ENCODE peak calls at places on chromosomes 12 and 14, in five cellular contexts. One of them, this sample, is unnamed.

GRCh38 chr14:64388533-64389243 is 535 bp downstream of the MTHFD1 start:
- DNase-seq in psoas muscle: peak; percentile 27
- DNase-seq in left ventricle myocardium inferior: peak; percentile 19
- DNase-seq in A549: no peak
- DNase-seq in BE2C: peak; percentile 31
- DNase-seq in this sample: peak; percentile 43

GRCh38 chr14:32077081-32078029 is at the start of gene ARHGAP5:
- DNase-seq in psoas muscle: no peak
- DNase-seq in left ventricle myocardium inferior: no peak
- DNase-seq in A549: no peak
- DNase-seq in BE2C: peak; percentile 65
- DNase-seq in this sample: peak; percentile 63

GRCh38 chr12:3158851-3159465 is 81.8 kb downstream of the TSPAN9 start:
- DNase-seq in psoas muscle: no peak
- DNase-seq in left ventricle myocardium inferior: no peak
- DNase-seq in A549: no peak
- DNase-seq in BE2C: no peak
- DNase-seq in this sample: no peak

GRCh38 chr12:95385646-95386045 is 88.3 kb upstream of the METAP2 start:
- DNase-seq in psoas muscle: no peak
- DNase-seq in left ventricle myocardium inferior: no peak
- DNase-seq in A549: no peak
- DNase-seq in BE2C: no peak
- DNase-seq in this sample: no peak

GRCh38 chr12:24109381-24110039 is 160.0 kb upstream of the SOX5 start:
- DNase-seq in psoas muscle: no peak
- DNase-seq in left ventricle myocardium inferior: no peak
- DNase-seq in A549: no peak
- DNase-seq in BE2C: no peak
- DNase-seq in this sample: no peak

GRCh38 chr14:104138891-104139459 is 588 bp downstream of the KIF26A start:
- DNase-seq in psoas muscle: peak; percentile 12
- DNase-seq in left ventricle myocardium inferior: peak; percentile 24
- DNase-seq in A549: no peak
- DNase-seq in BE2C: no peak
- DNase-seq in this sample: peak; percentile 10

GRCh38 chr12:106139422-106140141 is 828 bp upstream of the NUAK1 start:
- DNase-seq in psoas muscle: peak; percentile 87
- DNase-seq in left ventricle myocardium inferior: peak; percentile 79
- DNase-seq in A549: peak; percentile 76
- DNase-seq in BE2C: no peak
- DNase-seq in this sample: peak; percentile 86

GRCh38 chr12:115155665-115156645 is 472.0 kb upstream of the TBX3 start:
- DNase-seq in psoas muscle: no peak
- DNase-seq in left ventricle myocardium inferior: no peak
- DNase-seq in A549: peak; percentile 13
- DNase-seq in BE2C: no peak
- DNase-seq in this sample: no peak

GRCh38 chr12:12891646-12892355 is 439 bp downstream of the GPRC5A start:
- DNase-seq in psoas muscle: no peak
- DNase-seq in left ventricle myocardium inferior: no peak
- DNase-seq in A549: no peak
- DNase-seq in BE2C: no peak
- DNase-seq in this sample: no peak

GRCh38 chr12:64160718-64161060 is 61.4 kb downstream of the KICS2 start:
- DNase-seq in psoas muscle: no peak
- DNase-seq in left ventricle myocardium inferior: no peak
- DNase-seq in A549: no peak
- DNase-seq in BE2C: no peak
- DNase-seq in this sample: no peak

GRCh38 chr14:93834739-93835383 is 46.6 kb upstream of the PRIMA1 start:
- DNase-seq in psoas muscle: no peak
- DNase-seq in left ventricle myocardium inferior: no peak
- DNase-seq in A549: no peak
- DNase-seq in BE2C: peak; percentile 28
- DNase-seq in this sample: no peak

GRCh38 chr14:87497301-87497700 is 495.7 kb downstream of the GALC start:
- DNase-seq in psoas muscle: no peak
- DNase-seq in left ventricle myocardium inferior: no peak
- DNase-seq in A549: no peak
- DNase-seq in BE2C: no peak
- DNase-seq in this sample: no peak

GRCh38 chr14:60655114-60655897 is 6.0 kb upstream of the SIX1 start:
- DNase-seq in psoas muscle: no peak
- DNase-seq in left ventricle myocardium inferior: no peak
- DNase-seq in A549: no peak
- DNase-seq in BE2C: no peak
- DNase-seq in this sample: no peak

GRCh38 chr12:75568387-75568786 is 57.0 kb upstream of the KRR1 start:
- DNase-seq in psoas muscle: no peak
- DNase-seq in left ventricle myocardium inferior: no peak
- DNase-seq in A549: no peak
- DNase-seq in BE2C: no peak
- DNase-seq in this sample: no peak

GRCh38 chr14:39395555-39396254 is 36.5 kb downstream of the FBXO33 start:
- DNase-seq in psoas muscle: no peak
- DNase-seq in left ventricle myocardium inferior: no peak
- DNase-seq in A549: no peak
- DNase-seq in BE2C: no peak
- DNase-seq in this sample: no peak

GRCh38 chr14:29806124-29806517 is 121.5 kb downstream of the PRKD1 start:
- DNase-seq in psoas muscle: no peak
- DNase-seq in left ventricle myocardium inferior: no peak
- DNase-seq in A549: no peak
- DNase-seq in BE2C: no peak
- DNase-seq in this sample: no peak

GRCh38 chr12:19030603-19031002 is 98.9 kb upstream of the PLEKHA5 start:
- DNase-seq in psoas muscle: no peak
- DNase-seq in left ventricle myocardium inferior: no peak
- DNase-seq in A549: no peak
- DNase-seq in BE2C: no peak
- DNase-seq in this sample: no peak

GRCh38 chr14:89294872-89295271 is 122.2 kb downstream of the FOXN3 start:
- DNase-seq in psoas muscle: no peak
- DNase-seq in left ventricle myocardium inferior: no peak
- DNase-seq in A549: no peak
- DNase-seq in BE2C: no peak
- DNase-seq in this sample: no peak

GRCh38 chr12:90569685-90570084 is 385.3 kb downstream of the CCER1 start:
- DNase-seq in psoas muscle: no peak
- DNase-seq in left ventricle myocardium inferior: no peak
- DNase-seq in A549: no peak
- DNase-seq in BE2C: no peak
- DNase-seq in this sample: no peak

GRCh38 chr14:39339003-39339402 is 93.2 kb downstream of the FBXO33 start:
- DNase-seq in psoas muscle: no peak
- DNase-seq in left ventricle myocardium inferior: no peak
- DNase-seq in A549: no peak
- DNase-seq in BE2C: no peak
- DNase-seq in this sample: no peak

GRCh38 chr14:24121210-24121609 is 6.5 kb upstream of the NRL start:
- DNase-seq in psoas muscle: no peak
- DNase-seq in left ventricle myocardium inferior: no peak
- DNase-seq in A549: no peak
- DNase-seq in BE2C: no peak
- DNase-seq in this sample: no peak

GRCh38 chr14:100076133-100076532 is 10.9 kb downstream of the EVL start:
- DNase-seq in psoas muscle: peak; percentile 32
- DNase-seq in left ventricle myocardium inferior: no peak
- DNase-seq in A549: peak; percentile 13
- DNase-seq in BE2C: peak; percentile 32
- DNase-seq in this sample: peak; percentile 42
- TF ChIP-seq CTCF in psoas muscle: no peak
- TF ChIP-seq CTCF in left ventricle myocardium inferior: peak; percentile 32
- TF ChIP-seq CTCF in A549: no peak
- TF ChIP-seq CTCF in BE2C: peak; percentile 45
- TF ChIP-seq CTCF in this sample: peak; percentile 33

GRCh38 chr12:113461666-113462065 is 10.0 kb downstream of the LHX5 start:
- DNase-seq in psoas muscle: no peak
- DNase-seq in left ventricle myocardium inferior: no peak
- DNase-seq in A549: peak; percentile 77
- DNase-seq in BE2C: no peak
- DNase-seq in this sample: no peak
- TF ChIP-seq CTCF in psoas muscle: no peak
- TF ChIP-seq CTCF in left ventricle myocardium inferior: no peak
- TF ChIP-seq CTCF in A549: peak; percentile 36
- TF ChIP-seq CTCF in BE2C: peak; percentile 88
- TF ChIP-seq CTCF in this sample: no peak

GRCh38 chr14:44963775-44964380 is 1.9 kb downstream of the TOGARAM1 start:
- DNase-seq in psoas muscle: no peak
- DNase-seq in left ventricle myocardium inferior: no peak
- DNase-seq in A549: no peak
- DNase-seq in BE2C: peak; percentile 49
- DNase-seq in this sample: no peak
- TF ChIP-seq CTCF in psoas muscle: no peak
- TF ChIP-seq CTCF in left ventricle myocardium inferior: no peak
- TF ChIP-seq CTCF in A549: no peak
- TF ChIP-seq CTCF in BE2C: no peak
- TF ChIP-seq CTCF in this sample: no peak

GRCh38 chr12:66678640-66679268 is at the start of gene GRIP1:
- DNase-seq in psoas muscle: no peak
- DNase-seq in left ventricle myocardium inferior: no peak
- DNase-seq in A549: no peak
- DNase-seq in BE2C: no peak
- DNase-seq in this sample: no peak

GRCh38 chr12:66679441-66680069 is 679 bp upstream of the GRIP1 start:
- DNase-seq in psoas muscle: no peak
- DNase-seq in left ventricle myocardium inferior: no peak
- DNase-seq in A549: no peak
- DNase-seq in BE2C: no peak
- DNase-seq in this sample: no peak

GRCh38 chr12:66683822-66684221 is 4.9 kb upstream of the GRIP1 start:
- DNase-seq in psoas muscle: no peak
- DNase-seq in left ventricle myocardium inferior: no peak
- DNase-seq in A549: no peak
- DNase-seq in BE2C: no peak
- DNase-seq in this sample: no peak

GRCh38 chr12:66684222-66684621 is 5.3 kb upstream of the GRIP1 start:
- DNase-seq in psoas muscle: no peak
- DNase-seq in left ventricle myocardium inferior: no peak
- DNase-seq in A549: no peak
- DNase-seq in BE2C: no peak
- DNase-seq in this sample: no peak

GRCh38 chr12:66683073-66683472 is 4.2 kb upstream of the GRIP1 start:
- DNase-seq in psoas muscle: no peak
- DNase-seq in left ventricle myocardium inferior: no peak
- DNase-seq in A549: no peak
- DNase-seq in BE2C: no peak
- DNase-seq in this sample: no peak
- TF ChIP-seq CTCF in psoas muscle: no peak
- TF ChIP-seq CTCF in left ventricle myocardium inferior: no peak
- TF ChIP-seq CTCF in A549: no peak
- TF ChIP-seq CTCF in BE2C: no peak
- TF ChIP-seq CTCF in this sample: no peak

This sample was measured in adrenal gland.